ENCODE peak calls at places on chromosomes 11 and 22, in four cellular contexts. G is activated T-helper 2 cell treated with anti-CD3 and anti-CD28 coated beads, Interferon-gamma antibody, Interleukin-2, Interleukin-4, amounts not matched to agents 10 μg/mL and 5 μg/mL and 100 μg/mL, durations not matched to agents 14 hours and 24 hours and 36 hours; L is tibial nerve; A is WTC11. Z is an unnamed sample.

GRCh38 chr11:15189189-15189588 is 74.5 kb downstream of the INSC start:
- DNase-seq in G (no peak), L (no peak), A (no peak), Z (no peak)

GRCh38 chr11:119643212-119643877 is 85.7 kb downstream of the NECTIN1 start:
- DNase-seq in G (no peak), L (no peak), A (no peak), Z (no peak)

GRCh38 chr11:117382746-117383145 is 55.1 kb downstream of the CEP164 start:
- DNase-seq in G (no peak), L (no peak), A (no peak), Z (no peak)

GRCh38 chr11:93903989-93904388 is 53.6 kb upstream of the VSTM5 start:
- DNase-seq in G (no peak), L (no peak), A (no peak), Z (no peak)

GRCh38 chr11:88421530-88421929 is 84.0 kb upstream of the CTSC start:
- DNase-seq in G (peak), L (no peak), A (no peak), Z (no peak)

GRCh38 chr11:45754746-45755145 is 50.2 kb upstream of the SLC35C1 start:
- DNase-seq in G (no peak), L (no peak), A (no peak), Z (no peak)

GRCh38 chr11:95522871-95523270 is 266.7 kb downstream of the FAM76B start:
- DNase-seq in G (no peak), L (no peak), A (no peak), Z (no peak)

GRCh38 chr11:71372693-71373657 is 75.2 kb downstream of the DHCR7 start:
- DNase-seq in G (no peak), L (no peak), A (no peak), Z (no peak)

GRCh38 chr22:35547993-35548761 is 7.5 kb downstream of the RASD2 start:
- DNase-seq in G (no peak), L (no peak), A (peak), Z (no peak)

GRCh38 chr11:79488286-79488685 is 47.5 kb upstream of the TENM4 start:
- DNase-seq in G (no peak), L (no peak), A (no peak), Z (no peak)

GRCh38 chr11:95991545-95991944 is 67.6 kb upstream of the MTMR2 start:
- DNase-seq in G (no peak), L (no peak), A (no peak), Z (no peak)

GRCh38 chr22:26066534-26066933 is 102.7 kb upstream of the SEZ6L start:
- DNase-seq in G (no peak), L (no peak), A (peak), Z (no peak)

GRCh38 chr22:43390166-43390565 is 21.6 kb upstream of the MPPED1 start:
- DNase-seq in G (no peak), L (no peak), A (no peak), Z (no peak)

GRCh38 chr11:74468058-74468457 is 709 bp upstream of the KCNE3 start:
- DNase-seq in G (no peak), L (no peak), A (no peak), Z (no peak)

GRCh38 chr22:43200555-43200954 is 13.6 kb upstream of the TTLL12 start:
- DNase-seq in G (no peak), L (no peak), A (no peak), Z (no peak)

GRCh38 chr11:23957309-23957708 is 539.5 kb upstream of the LUZP2 start:
- DNase-seq in G (no peak), L (no peak), A (no peak), Z (no peak)

GRCh38 chr11:9568161-9568853 is 5.2 kb upstream of the WEE1 start:
- DNase-seq in G (no peak), L (no peak), A (no peak), Z (no peak)

GRCh38 chr11:17508306-17508705 is 31.7 kb upstream of the ABCC8 start:
- DNase-seq in G (no peak), L (no peak), A (no peak), Z (no peak)

GRCh38 chr11:128687321-128687720 is 6.6 kb upstream of the FLI1 start:
- DNase-seq in G (no peak), L (no peak), A (peak), Z (no peak)

GRCh38 chr11:134656861-134657540 is 245.0 kb upstream of the B3GAT1 start:
- DNase-seq in G (peak), L (no peak), A (no peak), Z (no peak)

GRCh38 chr11:47257518-47258316 is at the start of gene NR1H3:
- DNase-seq in G (no peak), L (peak), A (peak), Z (no peak)

GRCh38 chr11:123100378-123101085 is 38.6 kb upstream of the HSPA8 start:
- DNase-seq in G (no peak), L (peak), A (no peak), Z (no peak)

GRCh38 chr11:57761301-57762234 is at the start of gene CTNND1:
- DNase-seq in G (no peak), L (peak), A (peak), Z (peak)

GRCh38 chr11:64970731-64971151 is 1.2 kb downstream of the MAJIN start:
- DNase-seq in G (no peak), L (no peak), A (no peak), Z (no peak)

GRCh38 chr11:83819936-83820549 is 533.9 kb upstream of the CCDC90B start:
- DNase-seq in G (no peak), L (peak), A (no peak), Z (no peak)

GRCh38 chr11:67273260-67273990 is 7.2 kb downstream of the GRK2 start:
- DNase-seq in G (no peak), L (no peak), A (peak), Z (no peak)

Z was measured in GOT3.